ENCODE peak calls at places on chromosomes 6 and 20, in five cellular contexts. B is fibroblast of pulmonary artery, G is AML-193, L is activated gamma-delta T cell, Y is esophagus squamous epithelium. T is an unnamed sample.

GRCh38 chr6:149935668-149936067 is 6.1 kb upstream of the ULBP2 start:
- DNase-seq in B (no peak), L (no peak), G (no peak), Y (no peak), T (no peak)

GRCh38 chr20:46327557-46327956 is 19.3 kb upstream of the CDH22 start:
- DNase-seq in G (no peak), L (no peak), B (no peak), Y (no peak), T (no peak)

GRCh38 chr6:6678811-6679210 is 90.3 kb downstream of the LY86 start:
- DNase-seq in G (no peak), L (no peak), B (no peak), Y (no peak), T (no peak)

GRCh38 chr6:109527989-109528388 is 45.0 kb upstream of the ZBTB24 start:
- DNase-seq in B (peak), L (no peak), Y (no peak), G (no peak), T (peak)

GRCh38 chr20:3686867-3687321 is 5.1 kb upstream of the ADAM33 start:
- DNase-seq in G (no peak), B (peak), Y (no peak), L (no peak), T (no peak)

GRCh38 chr6:146860583-146860982 is 261.8 kb downstream of the ADGB start:
- DNase-seq in G (no peak), B (no peak), L (no peak), Y (no peak), T (no peak)

GRCh38 chr6:1840491-1841121 is 230.9 kb downstream of the FOXC1 start:
- DNase-seq in L (no peak), G (no peak), B (no peak), Y (no peak), T (no peak)

GRCh38 chr6:46054531-46054930 is 38.9 kb upstream of the CLIC5 start:
- DNase-seq in L (no peak), B (no peak), Y (no peak), G (no peak), T (no peak)

GRCh38 chr6:18405477-18406293 is 18.5 kb downstream of the RNF144B start:
- DNase-seq in B (peak), Y (no peak), G (no peak), L (no peak), T (no peak)

GRCh38 chr6:104809116-104809515 is 50.6 kb downstream of the HACE1 start:
- DNase-seq in B (no peak), Y (no peak), L (no peak), G (no peak), T (no peak)

GRCh38 chr6:118903134-118903533 is 9.2 kb downstream of the ASF1A start:
- DNase-seq in L (no peak), G (no peak), Y (no peak), B (no peak), T (no peak)

GRCh38 chr20:63736893-63737689 is 627 bp downstream of the LIME1 start:
- DNase-seq in Y (no peak), B (no peak), G (no peak), L (peak), T (no peak)

GRCh38 chr6:147063469-147064031 is 140.7 kb upstream of the STXBP5 start:
- DNase-seq in L (no peak), Y (no peak), G (no peak), B (peak), T (no peak)

GRCh38 chr6:5550631-5551030 is 289.3 kb downstream of the FARS2 start:
- DNase-seq in B (no peak), L (no peak), Y (no peak), G (no peak), T (no peak)

GRCh38 chr6:139044250-139044649 is 15.7 kb downstream of the ABRACL start:
- DNase-seq in L (no peak), B (no peak), Y (no peak), G (no peak), T (no peak)

GRCh38 chr20:35054804-35055203 is 37.8 kb downstream of the TRPC4AP start:
- DNase-seq in L (no peak), G (no peak), Y (no peak), B (no peak), T (no peak)